ENCODE peak calls at places on chromosome 16, in five cellular contexts. L is GM23248, K is A549, S is cardiac muscle cell, H is neural crest cell. I is an unnamed sample.

GRCh38 chr16:29663020-29663828 is at the start of gene SPN:
- DNase-seq in S (peak; percentile 14), H (no peak), L (no peak), K (no peak), I (no peak)

GRCh38 chr16:56939801-56940200 is 7.9 kb downstream of the HERPUD1 start:
- DNase-seq in K (no peak), S (no peak), L (no peak), H (no peak), I (no peak)

GRCh38 chr16:11079657-11080187 is 135.4 kb downstream of the CLEC16A start:
- DNase-seq in H (no peak), K (no peak), L (peak; percentile 94), S (no peak), I (peak; percentile 94)

GRCh38 chr16:53041196-53041977 is 11.3 kb downstream of the CHD9NB start:
- DNase-seq in K (no peak), S (no peak), H (no peak), L (no peak), I (no peak)

GRCh38 chr16:3214904-3215600 is 19.9 kb downstream of the ZNF200 start:
- DNase-seq in L (no peak), K (no peak), S (no peak), H (no peak), I (no peak)

GRCh38 chr16:84465154-84465553 is 39.3 kb downstream of the MEAK7 start:
- DNase-seq in S (no peak), K (no peak), L (no peak), H (no peak), I (no peak)

GRCh38 chr16:58196898-58197313 is 1.0 kb downstream of the CSNK2A2 start:
- DNase-seq in H (no peak), S (no peak), K (no peak), L (peak; percentile 62), I (no peak)

GRCh38 chr16:359871-360697 is 7.6 kb upstream of the AXIN1 start:
- DNase-seq in K (no peak), S (no peak), L (no peak), H (no peak), I (no peak)

GRCh38 chr16:72203401-72203800 is 31.4 kb upstream of the PMFBP1 start:
- DNase-seq in K (no peak), S (no peak), L (peak; percentile 55), H (no peak), I (peak; percentile 68)

GRCh38 chr16:70804153-70804728 is 3.3 kb upstream of the VAC14 start:
- DNase-seq in S (no peak), L (peak; percentile 78), H (no peak), K (peak; percentile 37), I (peak; percentile 89)

GRCh38 chr16:82653550-82654511 is 27.1 kb downstream of the CDH13 start:
- DNase-seq in H (no peak), S (peak; percentile 15), L (peak; percentile 91), K (peak; percentile 66), I (peak; percentile 98)

GRCh38 chr16:84370723-84371552 is 2.6 kb downstream of the ATP2C2 start:
- DNase-seq in L (no peak), S (no peak), K (no peak), H (no peak), I (no peak)

GRCh38 chr16:69848635-69849545 is 86.8 kb downstream of the WWP2 start:
- DNase-seq in L (peak; percentile 97), H (no peak), K (no peak), S (peak; percentile 74), I (peak; percentile 97)